ENCODE peak calls at places on chromosome 16, in four cellular contexts. A is GM12878, I is IMR-90, O is H1. W is an unnamed sample.

GRCh38 chr16:15966420-15967222 is 17.2 kb downstream of the ABCC1 start:
- DNase-seq in I (peak; percentile 87), A (no peak), O (no peak), W (no peak)

GRCh38 chr16:72847187-72848044 is 200.5 kb downstream of the ZFHX3 start:
- DNase-seq in O (no peak), A (no peak), I (peak; percentile 36), W (peak; percentile 34)

GRCh38 chr16:48531011-48531962 is 78.7 kb downstream of the N4BP1 start:
- DNase-seq in A (no peak), I (no peak), O (no peak), W (no peak)

GRCh38 chr16:14020141-14020540 is 51.0 kb upstream of the MRTFB start:
- DNase-seq in A (no peak), O (no peak), I (no peak), W (no peak)

GRCh38 chr16:70736454-70737376 is 50.9 kb upstream of the MTSS2 start:
- DNase-seq in I (peak; percentile 34), O (no peak), A (no peak), W (no peak)

GRCh38 chr16:4147236-4147635 is 31.0 kb upstream of the ADCY9 start:
- DNase-seq in I (no peak), A (no peak), O (no peak), W (no peak)

GRCh38 chr16:84084570-84085270 is 32.0 kb downstream of the MBTPS1 start:
- DNase-seq in O (peak; percentile 80), I (peak; percentile 65), A (peak; percentile 28), W (peak; percentile 83)

GRCh38 chr16:72172105-72173034 is at the start of gene PMFBP1:
- DNase-seq in A (peak; percentile 88), O (no peak), I (peak; percentile 59), W (peak; percentile 45)

GRCh38 chr16:14140916-14141315 is 69.8 kb downstream of the MRTFB start:
- DNase-seq in I (peak; percentile 27), O (no peak), A (no peak), W (no peak)

GRCh38 chr16:57769541-57770145 is 32.6 kb downstream of the KIFC3 start:
- DNase-seq in I (no peak), A (no peak), O (peak; percentile 35), W (no peak)

GRCh38 chr16:6105115-6105514 is 1007.5 kb upstream of the EEF2KMT start:
- DNase-seq in A (no peak), I (no peak), O (no peak), W (no peak)

GRCh38 chr16:3485821-3486505 is 9.3 kb downstream of the C16orf90 start:
- DNase-seq in O (no peak), I (no peak), A (no peak), W (no peak)

GRCh38 chr16:4892356-4893102 is 44.4 kb downstream of the PPL start:
- DNase-seq in A (no peak), O (no peak), I (peak; percentile 48), W (peak; percentile 43)

GRCh38 chr16:76294691-76295214 is 17.6 kb downstream of the CNTNAP4 start:
- DNase-seq in I (no peak), O (no peak), A (no peak), W (no peak)

GRCh38 chr16:75644240-75645012 is 3.0 kb downstream of the KARS1 start:
- DNase-seq in A (no peak), I (no peak), O (no peak), W (no peak)

GRCh38 chr16:4694664-4695451 is 1.5 kb downstream of the NUDT16L1 start:
- DNase-seq in A (no peak), I (no peak), O (no peak), W (no peak)

GRCh38 chr16:10114411-10114810 is 67.8 kb downstream of the GRIN2A start:
- DNase-seq in I (no peak), O (no peak), A (no peak), W (no peak)

GRCh38 chr16:75483222-75483621 is 12.0 kb downstream of the CHST6 start:
- DNase-seq in I (peak; percentile 43), A (no peak), O (no peak), W (no peak)

GRCh38 chr16:1099224-1100083 is 3.4 kb upstream of the C1QTNF8 start:
- DNase-seq in A (no peak), I (no peak), O (no peak), W (no peak)

GRCh38 chr16:69745232-69745612 is 9.5 kb downstream of the NOB1 start:
- DNase-seq in I (no peak), O (no peak), A (no peak), W (no peak)

GRCh38 chr16:15810411-15810810 is 46.4 kb downstream of the MYH11 start:
- DNase-seq in O (no peak), A (no peak), I (no peak), W (no peak)

DNA sequence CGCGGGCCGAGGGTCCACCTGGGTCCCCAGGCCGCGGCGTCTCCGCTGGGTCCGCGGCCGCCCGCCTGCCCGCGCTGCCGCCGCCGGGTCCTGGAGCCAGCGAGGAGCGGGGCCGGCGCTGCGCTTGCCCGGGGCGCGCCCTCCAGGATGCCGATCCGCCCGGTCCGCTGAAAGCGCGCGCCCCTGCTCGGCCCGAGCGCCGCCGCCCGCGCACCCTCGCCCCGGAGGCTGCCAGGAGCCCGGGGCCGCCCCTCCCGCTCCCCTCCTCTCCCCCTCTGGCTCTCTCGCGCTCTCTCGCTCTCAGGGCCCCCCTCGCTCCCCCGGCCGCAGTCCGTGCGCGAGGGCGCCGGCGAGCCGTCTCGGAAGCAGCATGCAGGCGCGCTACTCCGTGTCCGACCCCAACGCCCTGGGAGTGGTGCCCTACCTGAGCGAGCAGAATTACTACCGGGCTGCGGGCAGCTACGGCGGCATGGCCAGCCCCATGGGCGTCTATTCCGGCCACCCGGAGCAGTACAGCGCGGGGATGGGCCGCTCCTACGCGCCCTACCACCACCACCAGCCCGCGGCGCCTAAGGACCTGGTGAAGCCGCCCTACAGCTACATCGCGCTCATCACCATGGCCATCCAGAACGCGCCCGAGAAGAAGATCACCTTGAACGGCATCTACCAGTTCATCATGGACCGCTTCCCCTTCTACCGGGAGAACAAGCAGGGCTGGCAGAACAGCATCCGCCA is 504 bp downstream of the FOXC2 start:
- DNase-seq in A (no peak), O (peak; percentile 77), I (peak; percentile 62), W (no peak)
- TF ChIP-seq CHD1 in A (no peak), O (no peak), I (no peak), W (no peak)

DNA sequence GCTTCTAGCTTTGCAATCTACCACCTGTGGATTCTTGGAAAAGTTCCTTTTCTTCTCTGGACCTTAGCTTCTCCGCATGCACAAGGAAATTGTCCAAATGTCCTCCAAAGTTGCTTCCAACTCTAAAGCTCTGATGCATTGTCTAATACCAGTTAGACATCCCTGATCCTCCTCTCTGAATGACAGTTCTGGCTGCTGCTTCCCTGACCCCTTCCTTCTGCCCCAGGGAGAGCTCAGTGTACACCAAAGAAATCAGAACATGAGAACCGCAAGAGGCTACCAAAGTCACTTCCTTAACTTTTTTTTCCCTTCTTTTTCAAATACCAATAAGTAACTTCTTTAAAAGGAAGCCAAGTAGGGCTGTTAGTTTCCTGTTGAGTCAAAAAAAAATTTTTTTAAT is 79.7 kb upstream of the CES5A start:
- DNase-seq in O (no peak), I (no peak), A (no peak), W (no peak)
- TF ChIP-seq CHD1 in O (no peak), I (no peak), A (no peak), W (no peak)

GRCh38 chr16:79972053-79972704 is 371.6 kb upstream of the MAF start:
- DNase-seq in O (no peak), A (no peak), I (no peak), W (peak; percentile 59)

GRCh38 chr16:79969458-79969857 is 368.9 kb upstream of the MAF start:
- DNase-seq in A (no peak), I (no peak), O (no peak), W (no peak)

GRCh38 chr16:79970551-79971236 is 370.2 kb upstream of the MAF start:
- DNase-seq in I (no peak), A (no peak), O (no peak), W (peak; percentile 63)

GRCh38 chr16:79970091-79970490 is 369.6 kb upstream of the MAF start:
- DNase-seq in A (no peak), O (no peak), I (no peak), W (no peak)

GRCh38 chr16:79971237-79971572 is 370.7 kb upstream of the MAF start:
- DNase-seq in O (no peak), I (no peak), A (no peak), W (no peak)
- TF ChIP-seq CHD1 in O (no peak), I (no peak), A (no peak), W (no peak)

GRCh38 chr16:81652798-81653505 is 126.1 kb upstream of the PLCG2 start:
- DNase-seq in A (no peak), I (no peak), O (no peak), W (no peak)

GRCh38 chr16:81649561-81649960 is 129.5 kb upstream of the PLCG2 start:
- DNase-seq in A (no peak), I (peak; percentile 23), O (no peak), W (no peak)

GRCh38 chr16:81650281-81650680 is 128.8 kb upstream of the PLCG2 start:
- DNase-seq in A (no peak), O (no peak), I (no peak), W (no peak)

GRCh38 chr16:81651758-81652718 is 127.1 kb upstream of the PLCG2 start:
- DNase-seq in I (no peak), A (no peak), O (no peak), W (peak; percentile 85)

GRCh38 chr16:81650982-81651562 is 128.0 kb upstream of the PLCG2 start:
- DNase-seq in I (no peak), O (peak; percentile 71), A (no peak), W (peak; percentile 74)
- TF ChIP-seq CHD1 in I (no peak), O (no peak), A (no peak), W (no peak)

W was measured in K562.